ENCODE peak calls at places on chromosomes 3 and 15, in nine cellular contexts. I, W, L, D, M, P, H, A and E are unnamed samples. For H3K27me3, the result is how much of the 10 kb centered on the place peaks cover.

GRCh38 chr15:85615930-85616329 is 178.8 kb downstream of the KLHL25 start:
- DNase-seq in D (no peak), M (no peak), A (no peak), H (peak), I (peak), L (no peak), P (peak), W (peak), E (peak)

GRCh38 chr15:98727115-98728040 is 79.0 kb downstream of the IGF1R start:
- DNase-seq in W (peak), D (peak), P (peak), I (peak), M (no peak), L (peak), H (no peak), A (peak), E (peak)

GRCh38 chr3:189360291-189360690 is 188.5 kb downstream of the TPRG1 start:
- DNase-seq in W (no peak), I (no peak), A (no peak), P (no peak), D (no peak), H (no peak), M (no peak), L (no peak), E (no peak)

GRCh38 chr3:186284661-186285060 is 77.4 kb downstream of the DGKG start:
- DNase-seq in A (no peak), P (no peak), W (no peak), L (no peak), I (no peak), D (no peak), M (no peak), H (no peak), E (no peak)

GRCh38 chr3:15165061-15165460 is 41.0 kb upstream of the CAPN7 start:
- DNase-seq in H (no peak), M (no peak), D (no peak), A (no peak), P (no peak), I (no peak), L (no peak), W (no peak), E (no peak)

GRCh38 chr15:77419050-77419835 is 661 bp downstream of the PEAK1 start:
- DNase-seq in M (peak), L (no peak), A (peak), H (peak), W (peak), I (peak), P (peak), D (peak), E (no peak)

GRCh38 chr3:12301513-12301912 is 12.6 kb downstream of the PPARG start:
- DNase-seq in I (no peak), P (no peak), D (no peak), W (no peak), A (no peak), M (no peak), L (no peak), H (no peak), E (no peak)

GRCh38 chr3:69226071-69226470 is 103.7 kb upstream of the LMOD3 start:
- DNase-seq in M (no peak), I (no peak), P (peak), H (no peak), D (no peak), L (no peak), W (no peak), A (no peak), E (peak)

GRCh38 chr3:129632977-129633376 is 26.5 kb upstream of the PLXND1 start:
- DNase-seq in I (no peak), L (no peak), W (no peak), P (no peak), D (no peak), H (no peak), M (no peak), A (no peak), E (no peak)

GRCh38 chr15:70023064-70023768 is 74.5 kb downstream of the TLE3 start:
- DNase-seq in L (peak), D (peak), I (peak), A (no peak), P (peak), H (peak), M (peak), W (peak), E (peak)

GRCh38 chr3:50623840-50624474 is 7.0 kb downstream of the MAPKAPK3 start:
- DNase-seq in A (no peak), W (peak), I (no peak), D (no peak), L (no peak), M (no peak), H (no peak), P (no peak), E (no peak)

GRCh38 chr3:51500632-51501131 is 867 bp upstream of the DCAF1 start:
- DNase-seq in M (peak), I (no peak), L (no peak), P (no peak), A (peak), H (no peak), D (peak), W (no peak), E (no peak)

GRCh38 chr3:162719684-162720341 is 1223.2 kb downstream of the OTOL1 start:
- DNase-seq in H (no peak), D (no peak), L (peak), A (no peak), M (no peak), W (peak), I (peak), P (peak), E (peak)

GRCh38 chr3:134260984-134261383 is 10.3 kb upstream of the RYK start:
- DNase-seq in W (no peak), H (no peak), A (no peak), P (no peak), D (no peak), L (no peak), M (no peak), I (no peak), E (peak)

GRCh38 chr15:57527382-57528091 is 64.2 kb upstream of the MYZAP start:
- DNase-seq in P (peak), L (peak), M (no peak), A (no peak), D (peak), I (peak), H (no peak), W (peak), E (peak)

GRCh38 chr3:172138792-172139507 is 99.6 kb downstream of the FNDC3B start:
- DNase-seq in D (peak), M (no peak), A (no peak), H (no peak), W (peak), I (no peak), L (no peak), P (peak), E (peak)

GRCh38 chr15:39021341-39021740 is 456.7 kb upstream of the RASGRP1 start:
- DNase-seq in I (no peak), L (no peak), D (no peak), W (no peak), P (no peak), A (no peak), H (no peak), M (no peak), E (no peak)
- H3K27me3 ChIP-seq in I (under half), L (under half), D (under half), W (under half), P (under half), A (under half), H (under half), M (under half), E (under half)

DNA sequence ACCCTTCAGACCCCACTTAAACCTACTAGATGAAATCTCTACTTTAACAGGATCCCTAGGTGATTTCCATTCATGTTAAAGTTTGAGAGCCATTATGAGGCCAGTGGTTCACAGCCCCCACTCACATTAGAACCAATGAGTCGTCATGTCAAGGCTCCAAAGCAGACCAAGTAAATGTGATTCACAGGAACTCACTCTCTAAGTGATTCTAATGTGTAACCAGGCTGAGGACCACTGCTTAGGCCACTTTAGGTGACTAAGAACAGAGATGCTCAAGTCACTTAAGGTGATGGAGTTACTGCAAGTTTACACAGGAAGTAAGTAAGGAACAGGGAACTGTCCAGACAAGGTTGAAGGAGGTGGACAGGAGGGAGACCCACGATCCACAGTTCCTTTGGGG is 7.7 kb downstream of the GALNT15 start:
- DNase-seq in H (no peak), A (no peak), I (no peak), P (peak), M (no peak), D (no peak), W (peak), L (peak), E (peak)
- H3K27me3 ChIP-seq in H (under half), A (under half), I (under half), P (under half), M (under half), D (under half), W (under half), L (under half), E (under half)

DNA sequence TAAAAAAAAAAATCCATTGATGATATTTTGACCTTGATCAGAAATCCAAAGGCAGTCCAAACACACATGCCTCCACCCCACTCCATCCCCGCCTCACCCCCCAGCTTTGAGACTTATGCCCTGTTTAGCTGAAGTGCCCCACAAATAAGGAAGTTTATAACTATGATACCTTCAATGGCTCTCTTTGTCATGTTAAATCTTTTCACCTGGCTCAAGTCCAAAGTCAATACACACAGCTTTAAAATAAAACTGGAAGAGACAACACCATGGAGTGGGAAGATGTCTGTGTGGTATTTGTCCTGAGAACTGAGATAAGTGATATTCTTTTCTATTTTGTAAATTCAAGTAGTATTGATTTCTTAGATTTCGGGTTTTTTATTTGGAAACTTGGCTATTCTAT is 5.0 kb downstream of the FOXB1 start:
- DNase-seq in A (no peak), P (peak), M (no peak), L (no peak), I (no peak), W (no peak), H (no peak), D (no peak), E (no peak)
- H3K27me3 ChIP-seq in A (half or more), P (half or more), M (half or more), L (half or more), I (half or more), W (half or more), H (half or more), D (half or more), E (half or more)

GRCh38 chr15:43243246-43243645 is 22.4 kb upstream of the EPB42 start:
- DNase-seq in M (no peak), A (no peak), L (no peak), W (no peak), I (no peak), D (no peak), P (no peak), H (no peak), E (no peak)

GRCh38 chr15:43244092-43244491 is 22.6 kb downstream of the TGM5 start:
- DNase-seq in W (no peak), I (no peak), P (peak), H (no peak), A (no peak), L (no peak), D (no peak), M (no peak), E (no peak)

GRCh38 chr15:43241100-43241499 is 20.3 kb upstream of the EPB42 start:
- DNase-seq in P (no peak), I (peak), M (no peak), A (no peak), H (no peak), L (no peak), W (peak), D (peak), E (no peak)

GRCh38 chr15:43239732-43240491 is 19.1 kb upstream of the EPB42 start:
- DNase-seq in P (peak), M (no peak), H (no peak), D (no peak), A (no peak), I (no peak), W (no peak), L (no peak), E (no peak)

GRCh38 chr15:43242616-43243015 is 21.8 kb upstream of the EPB42 start:
- DNase-seq in D (no peak), L (no peak), W (no peak), M (no peak), I (no peak), A (no peak), P (no peak), H (no peak), E (no peak)
- H3K27me3 ChIP-seq in D (under half), L (under half), W (half or more), M (under half), I (under half), A (under half), P (under half), H (under half), E (under half)

DNA sequence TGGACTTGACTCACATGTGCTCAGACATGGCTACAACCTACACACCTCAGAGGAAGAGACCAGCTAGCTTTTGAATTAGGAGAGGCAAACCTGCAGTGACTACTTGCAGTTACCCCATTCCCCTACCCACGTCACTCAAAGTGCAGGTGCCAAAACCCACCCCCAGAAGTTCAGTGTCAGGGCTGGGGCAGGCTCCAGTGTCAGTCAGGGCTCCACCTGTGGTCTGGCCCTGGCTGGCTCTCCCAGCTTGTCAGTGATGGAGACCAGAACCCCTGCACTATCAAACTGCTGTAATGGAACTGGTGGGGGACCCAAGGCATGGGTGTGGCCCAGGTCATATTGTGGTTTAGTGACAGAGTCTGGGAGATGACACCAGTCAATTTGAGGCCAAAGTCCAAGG is 32.6 kb upstream of the SLC41A3 start:
- DNase-seq in A (no peak), I (no peak), D (no peak), W (no peak), L (no peak), P (no peak), H (peak), M (no peak), E (no peak)
- H3K27me3 ChIP-seq in A (under half), I (under half), D (under half), W (under half), L (under half), P (under half), H (under half), M (under half), E (under half)

GRCh38 chr15:74133703-74134386 is 3.5 kb downstream of the ISLR2 start:
- DNase-seq in A (peak), M (no peak), L (no peak), H (no peak), D (no peak), I (no peak), W (no peak), P (no peak), E (no peak)

GRCh38 chr15:74133071-74133702 is 2.8 kb downstream of the ISLR2 start:
- DNase-seq in H (no peak), A (peak), W (no peak), M (no peak), P (no peak), D (no peak), L (no peak), I (no peak), E (no peak)

GRCh38 chr15:74134387-74135027 is 4.1 kb downstream of the ISLR2 start:
- DNase-seq in H (no peak), I (peak), D (no peak), A (peak), W (peak), P (no peak), M (no peak), L (no peak), E (peak)

GRCh38 chr15:74136584-74137543 is 6.5 kb downstream of the ISLR2 start:
- DNase-seq in P (no peak), W (no peak), D (no peak), M (peak), L (no peak), H (no peak), A (peak), I (no peak), E (no peak)

GRCh38 chr15:74135041-74135565 is 4.7 kb downstream of the ISLR2 start:
- DNase-seq in I (no peak), L (no peak), M (no peak), H (no peak), W (no peak), A (peak), P (no peak), D (no peak), E (no peak)
- H3K27me3 ChIP-seq in I (half or more), L (half or more), M (half or more), H (under half), W (half or more), A (half or more), P (under half), D (under half), E (half or more)

GRCh38 chr15:101325263-101326025 is 30.4 kb upstream of the SNRPA1 start:
- DNase-seq in P (no peak), M (peak), W (no peak), A (no peak), H (no peak), L (no peak), I (no peak), D (no peak), E (no peak)

GRCh38 chr15:101322849-101323477 is 27.9 kb upstream of the SNRPA1 start:
- DNase-seq in I (no peak), L (no peak), D (no peak), P (no peak), H (no peak), W (no peak), A (no peak), M (peak), E (no peak)

GRCh38 chr15:101322016-101322695 is 27.1 kb upstream of the SNRPA1 start:
- DNase-seq in L (no peak), A (no peak), M (no peak), H (no peak), I (no peak), P (no peak), W (no peak), D (no peak), E (no peak)

GRCh38 chr15:101324513-101325177 is 29.6 kb upstream of the SNRPA1 start:
- DNase-seq in W (no peak), I (no peak), P (no peak), A (no peak), M (peak), D (no peak), H (no peak), L (no peak), E (no peak)

DNA sequence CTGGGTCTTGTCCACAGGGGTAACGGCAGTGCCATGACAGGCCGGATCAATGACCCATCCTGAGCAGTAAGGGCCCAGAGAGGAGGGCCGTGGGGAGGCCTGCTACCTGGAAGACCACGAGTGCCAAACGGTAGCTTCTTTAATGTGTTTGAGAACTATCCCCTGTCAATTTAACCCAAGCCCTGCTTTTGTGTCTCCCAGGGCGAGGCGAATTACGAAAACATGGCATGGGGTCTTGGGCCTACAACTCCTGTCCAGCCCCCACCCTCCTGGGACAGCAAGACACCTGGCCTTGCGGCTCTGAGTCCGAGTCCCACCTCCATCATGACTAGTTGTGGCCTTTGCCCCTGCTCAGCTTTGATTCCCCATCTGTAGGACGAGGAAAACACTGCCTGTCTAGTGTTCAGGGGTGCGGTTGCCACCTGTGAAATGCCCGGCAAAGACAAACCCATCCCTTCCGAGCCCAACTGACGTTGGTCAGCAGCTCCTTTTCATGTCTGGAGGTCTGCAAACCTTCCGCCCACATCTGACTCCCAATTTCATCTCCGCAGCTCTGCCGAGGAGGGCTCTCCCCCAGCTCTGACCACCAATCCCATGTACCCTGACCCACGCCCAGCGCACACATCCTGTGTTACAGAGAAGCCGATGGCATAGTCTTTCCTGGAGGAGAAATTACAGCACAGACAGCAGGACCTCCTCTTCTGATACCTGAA is 28.9 kb upstream of the SNRPA1 start:
- DNase-seq in W (no peak), A (no peak), D (no peak), I (no peak), P (no peak), M (peak), L (no peak), H (no peak), E (no peak)
- H3K27me3 ChIP-seq in W (under half), A (under half), D (under half), I (under half), P (half or more), M (under half), L (under half), H (under half), E (under half)